ENCODE peak calls at places on chromosomes 2 and 18, in seven cellular contexts. U, H, X, W, F, G and C are unnamed samples.

GRCh38 chr18:59777636-59778035 is 80.4 kb upstream of the CCBE1 start:
- DNase-seq in U (no peak), H (no peak), X (no peak), W (no peak), F (no peak), G (no peak), C (no peak)

GRCh38 chr2:171389325-171389724 is 44.5 kb downstream of the METTL8 start:
- DNase-seq in U (no peak), H (no peak), X (no peak), W (no peak), F (no peak), G (no peak), C (no peak)

GRCh38 chr2:205511666-205512065 is 170.6 kb upstream of the NRP2 start:
- DNase-seq in U (no peak), H (no peak), X (no peak), W (no peak), F (no peak), G (no peak), C (no peak)

GRCh38 chr2:110866496-110866895 is 134.1 kb downstream of the ACOXL start:
- DNase-seq in U (peak; percentile 31), H (no peak), X (no peak), W (no peak), F (no peak), G (no peak), C (no peak)

GRCh38 chr2:170301606-170302005 is 123.7 kb downstream of the MYO3B start:
- DNase-seq in U (no peak), H (no peak), X (no peak), W (no peak), F (no peak), G (no peak), C (no peak)

GRCh38 chr18:62288669-62289016 is 36.5 kb upstream of the TNFRSF11A start:
- DNase-seq in U (no peak), H (no peak), X (no peak), W (no peak), F (no peak), G (no peak), C (no peak)

GRCh38 chr2:223688094-223688835 is 86.1 kb upstream of the SCG2 start:
- DNase-seq in U (peak; percentile 30), H (no peak), X (no peak), W (no peak), F (no peak), G (no peak), C (no peak)

GRCh38 chr2:1157107-1157506 is 206.5 kb downstream of the SNTG2 start:
- DNase-seq in U (no peak), H (no peak), X (no peak), W (no peak), F (no peak), G (no peak), C (no peak)

GRCh38 chr2:181354626-181355025 is 102.6 kb upstream of the ITGA4 start:
- DNase-seq in U (no peak), H (peak; percentile 63), X (peak; percentile 49), W (no peak), F (no peak), G (no peak), C (no peak)

GRCh38 chr2:109513749-109514588 is 99.8 kb downstream of the SEPTIN10 start:
- DNase-seq in U (no peak), H (peak; percentile 95), X (peak; percentile 93), W (no peak), F (no peak), G (peak; percentile 9), C (no peak)

GRCh38 chr2:128732976-128733431 is 414.3 kb upstream of the HS6ST1 start:
- DNase-seq in U (no peak), H (peak; percentile 82), X (peak; percentile 100), W (no peak), F (no peak), G (peak; percentile 57), C (no peak)

GRCh38 chr2:121125350-121125749 is 159.7 kb downstream of the TFCP2L1 start:
- DNase-seq in U (no peak), H (no peak), X (no peak), W (no peak), F (no peak), G (no peak), C (no peak)

GRCh38 chr2:156319811-156320490 is 12.6 kb downstream of the NR4A2 start:
- DNase-seq in U (peak; percentile 49), H (peak; percentile 49), X (no peak), W (no peak), F (peak; percentile 69), G (no peak), C (no peak)

GRCh38 chr2:231884438-231885140 is 41.6 kb downstream of the NPPC start:
- DNase-seq in U (no peak), H (no peak), X (no peak), W (no peak), F (no peak), G (no peak), C (no peak)

GRCh38 chr18:58565021-58565420 is 63.9 kb downstream of the ALPK2 start:
- DNase-seq in U (no peak), H (no peak), X (no peak), W (no peak), F (no peak), G (no peak), C (no peak)

GRCh38 chr2:239157269-239157668 is 243.6 kb downstream of the HDAC4 start:
- DNase-seq in U (no peak), H (no peak), X (no peak), W (no peak), F (peak; percentile 19), G (no peak), C (no peak)

GRCh38 chr18:74841248-74841647 is 243.6 kb downstream of the ZNF407 start:
- DNase-seq in U (no peak), H (no peak), X (no peak), W (no peak), F (no peak), G (no peak), C (no peak)

GRCh38 chr2:64626963-64627760 is 26.6 kb downstream of the SERTAD2 start:
- DNase-seq in U (peak; percentile 86), H (no peak), X (no peak), W (no peak), F (peak; percentile 57), G (no peak), C (peak; percentile 35)

GRCh38 chr2:186691231-186691630 is 2.6 kb upstream of the FAM171B start:
- DNase-seq in U (no peak), H (no peak), X (no peak), W (no peak), F (no peak), G (no peak), C (no peak)

GRCh38 chr2:239223330-239224248 is 177.2 kb downstream of the HDAC4 start:
- DNase-seq in U (no peak), H (peak; percentile 53), X (peak; percentile 56), W (no peak), F (no peak), G (no peak), C (no peak)

DNA sequence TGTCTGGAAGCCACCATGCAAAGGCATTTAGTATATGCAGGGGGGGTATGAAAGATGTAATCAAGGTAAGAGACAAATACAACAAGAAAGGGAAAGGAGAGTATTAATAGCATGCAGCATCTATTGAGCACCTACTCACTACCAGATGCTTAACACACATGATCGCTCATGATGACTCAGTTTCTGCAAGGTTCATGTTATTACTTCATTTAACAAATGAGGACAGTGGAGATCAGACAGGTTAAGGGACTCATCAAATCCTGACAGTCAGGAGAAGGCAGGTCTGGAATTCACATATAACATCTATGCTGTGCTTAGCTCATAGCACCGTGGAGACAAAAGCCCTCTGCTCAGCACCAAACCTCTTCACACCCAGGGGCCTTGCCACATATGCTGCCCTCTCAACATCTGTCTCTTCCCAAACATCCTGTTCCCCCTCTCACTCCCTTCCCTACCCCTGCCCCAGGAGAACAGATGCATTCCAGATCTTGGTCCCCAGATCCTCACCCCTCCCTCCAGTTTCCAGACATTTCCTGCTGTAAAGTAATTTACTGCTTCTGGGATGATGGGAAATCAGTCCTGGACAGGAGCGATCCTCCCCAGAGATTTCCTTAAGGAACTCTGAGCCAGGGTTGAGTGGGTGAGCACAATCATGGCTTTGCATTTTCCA is 155.3 kb downstream of the ANTXR1 start:
- DNase-seq in U (no peak), H (peak; percentile 33), X (no peak), W (no peak), F (no peak), G (no peak), C (no peak)
- H3K4me1 ChIP-seq in U (peaks cover 2% of the 10 kb centered on the region), H (peaks cover 22% of the 10 kb centered on the region), X (peaks cover 15% of the 10 kb centered on the region), W (no peaks in the 10 kb centered on the region), F (peaks cover 5% of the 10 kb centered on the region), G (no peaks in the 10 kb centered on the region), C (peaks cover 20% of the 10 kb centered on the region)

GRCh38 chr2:80501874-80502624 is 197.5 kb upstream of the LRRTM1 start:
- DNase-seq in U (no peak), H (no peak), X (no peak), W (no peak), F (no peak), G (no peak), C (no peak)

GRCh38 chr2:80496770-80497169 is 192.2 kb upstream of the LRRTM1 start:
- DNase-seq in U (no peak), H (peak; percentile 80), X (peak; percentile 74), W (no peak), F (no peak), G (no peak), C (no peak)

DNA sequence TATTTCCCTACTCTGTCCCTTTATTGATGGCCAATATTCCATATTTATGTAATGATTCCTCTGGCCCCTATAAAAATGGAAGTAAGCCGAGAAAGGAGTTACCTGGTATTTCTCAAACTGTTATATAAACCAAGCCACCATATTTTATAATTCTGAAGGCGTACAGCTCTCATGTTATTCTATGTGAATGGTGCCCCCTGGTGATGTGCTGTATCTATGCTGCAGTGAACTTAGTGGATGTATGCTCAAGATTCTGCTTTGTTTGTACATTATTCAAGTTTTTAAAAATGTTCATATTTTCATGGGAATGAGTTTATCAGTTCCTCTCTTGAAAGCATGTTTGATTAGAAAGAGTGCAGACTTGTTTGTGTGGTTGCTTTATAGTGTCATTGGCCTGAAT is 194.5 kb upstream of the LRRTM1 start:
- DNase-seq in U (peak; percentile 42), H (peak; percentile 65), X (peak; percentile 76), W (no peak), F (no peak), G (no peak), C (no peak)
- TF ChIP-seq CTCF in U (peak; percentile 63), H (peak; percentile 78), X (peak; percentile 85), W (peak; percentile 21), F (peak; percentile 66), G (peak; percentile 45), C (no peak)

GRCh38 chr2:235639885-235640284 is 146.0 kb downstream of the AGAP1 start:
- DNase-seq in U (no peak), H (no peak), X (no peak), W (no peak), F (no peak), G (no peak), C (no peak)
- H3K9ac ChIP-seq in U (no peak overlapping the region), H (no peak overlapping the region), X (peak overlapping the region; percentile 57), W (no peak overlapping the region), F (no peak overlapping the region), G (no peak overlapping the region), C (no peak overlapping the region)

GRCh38 chr18:8619041-8619440 is 9.8 kb downstream of the RAB12 start:
- DNase-seq in U (no peak), H (no peak), X (no peak), W (no peak), F (no peak), G (no peak), C (no peak)
- H3K4me1 ChIP-seq in U (no peaks in the 10 kb centered on the region), H (peaks cover 15% of the 10 kb centered on the region), X (peaks cover 8% of the 10 kb centered on the region), W (peaks cover 41% of the 10 kb centered on the region), F (peaks cover 20% of the 10 kb centered on the region), G (no peaks in the 10 kb centered on the region), C (peaks cover 2% of the 10 kb centered on the region)

DNA sequence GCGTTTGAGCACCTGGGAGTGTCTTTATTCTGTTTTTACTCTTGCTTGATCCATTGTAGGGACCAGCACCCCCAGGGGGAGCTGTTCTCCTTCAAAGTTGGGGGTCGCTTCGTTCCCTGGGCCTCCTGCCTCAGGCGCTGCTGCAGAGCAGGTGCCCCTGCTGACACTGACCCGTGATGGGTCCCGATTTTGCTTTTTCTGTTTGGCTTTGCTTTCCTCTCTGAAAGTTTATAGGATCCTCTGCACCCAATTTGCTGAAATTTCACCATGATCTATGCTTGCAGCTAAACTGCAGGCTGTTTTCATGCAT is 22.9 kb upstream of the FAHD2A start:
- DNase-seq in U (peak; percentile 62), H (no peak), X (no peak), W (no peak), F (peak; percentile 42), G (peak; percentile 17), C (no peak)
- TF ChIP-seq CTCF in U (peak; percentile 51), H (peak; percentile 13), X (peak; percentile 15), W (no peak), F (peak; percentile 60), G (peak; percentile 38), C (peak; percentile 24)